ENCODE peak calls at places on chromosomes 12 and 14, in four cellular contexts. L is CD8-positive, alpha-beta T cell; R is spleen; A is H9. Z is an unnamed sample.

GRCh38 chr12:110135012-110135411 is 10.9 kb downstream of the IFT81 start:
- DNase-seq in A (no peak), L (no peak), R (no peak), Z (no peak)

GRCh38 chr12:130686511-130686981 is 29.6 kb downstream of the RIMBP2 start:
- DNase-seq in A (no peak), R (peak), L (no peak), Z (no peak)

GRCh38 chr14:29475641-29476040 is 452.0 kb downstream of the PRKD1 start:
- DNase-seq in L (no peak), R (no peak), A (no peak), Z (no peak)

GRCh38 chr12:42730286-42730685 is 140.7 kb upstream of the PRICKLE1 start:
- DNase-seq in A (no peak), R (no peak), L (no peak), Z (no peak)

GRCh38 chr12:25723286-25723685 is 170.2 kb upstream of the LMNTD1 start:
- DNase-seq in A (no peak), R (no peak), L (no peak), Z (no peak)

GRCh38 chr14:86027990-86028389 is 498.0 kb downstream of the FLRT2 start:
- DNase-seq in A (no peak), R (no peak), L (no peak), Z (no peak)

GRCh38 chr14:56199095-56199975 is 81.1 kb downstream of the PELI2 start:
- DNase-seq in L (no peak), A (no peak), R (no peak), Z (peak)

GRCh38 chr14:99930420-99931274 is 134.6 kb upstream of the EVL start:
- DNase-seq in L (no peak), R (no peak), A (no peak), Z (no peak)

GRCh38 chr12:12326262-12326661 is 23.8 kb downstream of the MANSC1 start:
- DNase-seq in L (no peak), R (peak), A (no peak), Z (no peak)

GRCh38 chr14:54435500-54435981 is 5.6 kb downstream of the CNIH1 start:
- DNase-seq in L (no peak), A (no peak), R (no peak), Z (peak)

GRCh38 chr12:112199136-112199535 is 73.8 kb downstream of the TRAFD1 start:
- DNase-seq in A (no peak), L (no peak), R (no peak), Z (no peak)

GRCh38 chr12:111330800-111331752 is 37.8 kb downstream of the PHETA1 start:
- DNase-seq in L (no peak), R (no peak), A (no peak), Z (peak)

GRCh38 chr12:55780695-55781094 is 36.8 kb downstream of the SARNP start:
- DNase-seq in R (no peak), A (no peak), L (no peak), Z (no peak)

GRCh38 chr12:132132609-132133430 is 11.3 kb downstream of the DDX51 start:
- DNase-seq in L (no peak), R (peak), A (peak), Z (no peak)

GRCh38 chr12:117986705-117987469 is 18.1 kb upstream of the KSR2 start:
- DNase-seq in R (no peak), L (no peak), A (no peak), Z (no peak)

GRCh38 chr12:109020750-109021380 is at the start of gene SVOP:
- DNase-seq in R (peak), L (no peak), A (peak), Z (peak)

GRCh38 chr12:101745481-101745880 is 6.2 kb upstream of the SYCP3 start:
- DNase-seq in R (no peak), L (no peak), A (no peak), Z (no peak)

GRCh38 chr14:24483604-24484252 is 24.3 kb downstream of the CMA1 start:
- DNase-seq in A (no peak), R (no peak), L (no peak), Z (peak)

GRCh38 chr12:85836716-85837100 is 499 bp upstream of the RASSF9 start:
- DNase-seq in A (peak), R (no peak), L (no peak), Z (no peak)

GRCh38 chr14:81400202-81400678 is at the start of gene STON2:
- DNase-seq in L (no peak), R (no peak), A (no peak), Z (peak)

GRCh38 chr12:51388826-51389225 is 2.4 kb downstream of the GALNT6 start:
- DNase-seq in A (no peak), R (no peak), L (no peak), Z (no peak)

GRCh38 chr12:21831671-21832357 is 57.3 kb upstream of the KCNJ8 start:
- DNase-seq in R (no peak), A (no peak), L (no peak), Z (no peak)

GRCh38 chr14:55317907-55318306 is 46.7 kb downstream of the FBXO34 start:
- DNase-seq in A (no peak), R (no peak), L (no peak), Z (peak)

GRCh38 chr12:13152756-13153155 is 43.8 kb upstream of the EMP1 start:
- DNase-seq in A (no peak), L (no peak), R (no peak), Z (no peak)

GRCh38 chr12:3090238-3091029 is 13.3 kb downstream of the TSPAN9 start:
- DNase-seq in A (peak), L (no peak), R (peak), Z (no peak)

GRCh38 chr12:61357496-61357895 is 902.7 kb upstream of the USP15 start:
- DNase-seq in A (no peak), L (no peak), R (no peak), Z (no peak)

GRCh38 chr12:64792128-64792527 is 32.3 kb upstream of the TBC1D30 start:
- DNase-seq in A (no peak), L (no peak), R (no peak), Z (no peak)

GRCh38 chr14:58663494-58664111 is 25.8 kb downstream of the DACT1 start:
- DNase-seq in R (no peak), L (no peak), A (no peak), Z (peak)

GRCh38 chr12:107544947-107545346 is 140.7 kb upstream of the PWP1 start:
- DNase-seq in A (no peak), R (no peak), L (no peak), Z (no peak)

GRCh38 chr12:84924956-84925355 is 12.4 kb upstream of the SLC6A15 start:
- DNase-seq in R (no peak), L (no peak), A (no peak), Z (no peak)

GRCh38 chr14:51488569-51489220 is 163.0 kb upstream of the FRMD6 start:
- DNase-seq in A (no peak), L (no peak), R (no peak), Z (no peak)

DNA sequence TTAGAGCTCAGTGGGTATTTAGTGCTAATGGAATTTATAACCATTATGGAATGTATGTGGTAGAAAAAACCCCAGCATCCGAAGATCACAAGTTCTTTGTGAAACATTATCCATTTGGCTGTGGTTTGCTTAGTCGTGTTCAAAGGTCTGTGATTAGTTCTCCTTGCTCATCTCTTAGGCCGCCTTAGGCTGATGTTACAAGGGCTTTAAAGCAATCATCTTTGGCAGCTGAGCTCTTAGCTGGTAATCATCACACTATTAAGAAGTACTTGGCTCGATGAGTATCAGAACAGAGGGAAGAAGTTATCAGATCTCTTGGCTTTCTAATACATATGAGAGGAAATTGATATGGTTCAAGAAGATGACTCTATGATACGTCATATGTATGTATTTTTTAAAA is 124.1 kb upstream of the E2F7 start:
- DNase-seq in R (no peak), L (no peak), A (no peak), Z (no peak)
- H3K27ac ChIP-seq in R (no peak), L (no peak), A (no peak), Z (no peak)

GRCh38 chr14:61125314-61126082 is 144.5 kb downstream of the SLC38A6 start:
- DNase-seq in R (no peak), L (no peak), A (no peak), Z (no peak)

GRCh38 chr14:61126083-61126962 is 145.3 kb downstream of the SLC38A6 start:
- DNase-seq in R (no peak), L (no peak), A (no peak), Z (no peak)

GRCh38 chr14:61128382-61129167 is 147.5 kb downstream of the SLC38A6 start:
- DNase-seq in R (no peak), A (no peak), L (no peak), Z (no peak)

GRCh38 chr14:61129168-61129745 is 148.2 kb downstream of the SLC38A6 start:
- DNase-seq in A (no peak), R (no peak), L (no peak), Z (no peak)

DNA sequence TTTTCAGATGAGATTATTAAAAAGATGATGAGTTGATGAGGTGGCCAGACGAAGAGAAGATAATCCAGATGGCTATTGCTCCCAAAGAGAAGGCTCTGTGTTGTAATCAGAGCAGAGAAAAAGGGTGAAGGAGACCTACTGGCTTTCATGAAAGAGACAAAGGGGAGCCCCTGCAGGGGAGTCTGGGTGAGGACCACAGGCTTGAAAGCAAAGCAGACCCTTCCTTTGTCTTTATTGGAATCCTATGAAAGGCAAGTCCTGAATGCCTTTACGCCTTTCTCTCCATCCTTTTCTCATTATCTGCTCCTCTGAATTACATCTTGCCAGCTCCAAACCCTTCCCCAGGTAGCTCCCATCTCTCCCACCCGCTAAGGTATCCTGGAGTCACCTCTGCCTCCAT is 146.1 kb downstream of the SLC38A6 start:
- DNase-seq in L (no peak), R (no peak), A (no peak), Z (no peak)
- H3K27ac ChIP-seq in L (no peak), R (no peak), A (no peak), Z (no peak)

GRCh38 chr12:122523846-122524718 is 2.7 kb downstream of the RSRC2 start:
- DNase-seq in L (no peak), A (no peak), R (no peak), Z (no peak)
- H3K27ac ChIP-seq in L (no peak), A (no peak), R (no peak), Z (no peak)

GRCh38 chr12:93758974-93759373 is 81.8 kb downstream of the CRADD start:
- DNase-seq in A (no peak), R (no peak), L (no peak), Z (no peak)
- H3K27ac ChIP-seq in A (no peak), R (no peak), L (no peak), Z (no peak)

GRCh38 chr12:77236066-77236465 is 170.7 kb upstream of the E2F7 start:
- DNase-seq in A (no peak), L (no peak), R (no peak), Z (no peak)

GRCh38 chr12:77228376-77228775 is 163.0 kb upstream of the E2F7 start:
- DNase-seq in L (no peak), A (no peak), R (no peak), Z (no peak)

GRCh38 chr12:77232045-77232444 is 166.7 kb upstream of the E2F7 start:
- DNase-seq in R (no peak), A (no peak), L (no peak), Z (no peak)

GRCh38 chr12:77229640-77230442 is 164.5 kb upstream of the E2F7 start:
- DNase-seq in R (no peak), A (no peak), L (no peak), Z (no peak)

GRCh38 chr12:77231548-77231947 is 166.2 kb upstream of the E2F7 start:
- DNase-seq in L (no peak), R (no peak), A (no peak), Z (peak)
- H3K27ac ChIP-seq in L (no peak), R (no peak), A (no peak), Z (no peak)

DNA sequence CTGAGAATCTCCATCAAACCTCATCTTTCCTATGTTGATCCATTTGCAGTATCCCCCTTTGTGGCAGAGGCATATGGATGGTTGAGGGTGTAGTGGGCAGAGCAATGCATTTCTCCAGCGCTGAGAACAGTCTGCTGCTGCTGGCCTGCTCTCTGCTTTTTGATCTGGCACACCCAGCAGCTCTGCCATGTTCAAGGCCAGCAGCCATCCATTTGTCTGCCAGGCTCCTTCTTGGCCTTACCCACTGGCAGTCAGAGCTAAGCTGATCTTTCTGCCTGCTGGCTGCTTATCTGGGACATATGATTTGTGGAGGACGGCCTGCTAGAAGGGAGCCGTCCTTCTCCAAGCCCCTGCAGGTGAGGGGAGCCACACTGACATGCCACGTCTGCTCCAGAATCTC is 17.0 kb downstream of the NPC2 start:
- DNase-seq in A (no peak), R (no peak), L (no peak), Z (no peak)
- H3K27ac ChIP-seq in A (no peak), R (no peak), L (no peak), Z (no peak)

GRCh38 chr12:46798056-46798455 is 27.7 kb downstream of the SLC38A4 start:
- DNase-seq in R (no peak), A (no peak), L (no peak), Z (no peak)

GRCh38 chr12:46792925-46793324 is 32.9 kb downstream of the SLC38A4 start:
- DNase-seq in L (no peak), A (no peak), R (no peak), Z (no peak)

GRCh38 chr12:46798648-46799047 is 27.1 kb downstream of the SLC38A4 start:
- DNase-seq in A (no peak), L (no peak), R (no peak), Z (no peak)

GRCh38 chr12:46795988-46796387 is 29.8 kb downstream of the SLC38A4 start:
- DNase-seq in R (no peak), A (no peak), L (no peak), Z (no peak)

DNA sequence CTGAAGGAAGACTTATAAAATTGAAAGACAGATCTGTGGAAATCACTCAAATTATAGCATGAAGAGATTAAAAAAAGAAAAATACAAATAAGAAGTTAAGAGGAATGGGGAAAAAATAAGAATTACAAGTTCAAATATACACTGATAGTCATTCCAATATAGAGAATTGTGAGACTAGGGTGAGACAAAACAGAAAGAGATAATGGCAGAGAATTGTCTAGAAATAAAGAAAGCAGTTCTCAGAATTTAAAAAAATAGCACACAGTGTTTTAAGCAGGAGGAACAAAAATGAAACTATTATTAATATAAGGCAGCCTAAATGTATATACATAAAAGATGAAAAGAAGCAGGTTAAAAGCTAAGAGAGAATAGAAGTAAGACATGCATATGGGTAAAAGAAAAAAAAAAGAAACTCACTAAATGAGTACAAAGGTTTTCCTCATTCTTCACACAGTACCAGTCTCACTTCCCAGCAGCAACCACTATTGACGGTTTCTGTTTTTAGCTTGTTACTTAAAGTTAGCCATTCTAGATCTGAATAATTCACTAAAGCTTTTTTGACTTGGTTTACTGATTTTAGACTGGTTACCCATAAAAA is 31.1 kb downstream of the SLC38A4 start:
- DNase-seq in L (no peak), A (no peak), R (no peak), Z (no peak)
- H3K27ac ChIP-seq in L (no peak), A (no peak), R (no peak), Z (no peak)

GRCh38 chr12:47735649-47736048 is 10.4 kb upstream of the ENDOU start:
- DNase-seq in A (no peak), R (peak), L (no peak), Z (no peak)
- H3K27ac ChIP-seq in A (no peak), R (peak), L (no peak), Z (no peak)

GRCh38 chr12:88188180-88188579 is 46.1 kb downstream of the TMTC3 start:
- DNase-seq in A (no peak), L (no peak), R (no peak), Z (peak)
- H3K27ac ChIP-seq in A (no peak), L (no peak), R (no peak), Z (no peak)

DNA sequence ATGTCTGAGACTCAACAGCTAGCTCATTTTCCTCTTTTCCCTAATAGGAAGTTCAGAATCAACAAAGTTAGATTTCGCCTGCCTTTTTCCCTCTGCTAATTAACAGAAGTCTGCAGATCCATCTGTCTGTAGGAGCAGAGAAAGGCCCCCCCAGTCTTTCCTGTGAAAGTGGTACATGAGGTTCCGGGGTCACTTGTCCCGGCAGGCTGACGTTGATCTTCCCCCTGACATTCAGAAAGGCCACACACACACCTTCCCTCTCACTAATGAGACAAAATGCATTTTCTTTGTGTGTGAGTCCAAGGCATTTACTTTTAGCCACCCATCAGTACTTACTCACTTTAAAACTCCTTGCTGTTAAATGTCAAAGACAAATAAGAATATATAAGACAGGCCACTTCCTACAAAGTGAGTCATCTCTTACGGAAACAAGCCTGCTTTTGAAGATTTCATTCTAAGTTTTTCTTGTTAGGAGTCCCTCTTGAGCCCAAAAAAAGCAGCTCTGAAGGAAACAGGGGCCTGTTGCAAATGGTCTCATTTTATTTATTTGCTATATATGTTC is 138.7 kb downstream of the TTC7B start:
- DNase-seq in L (no peak), R (no peak), A (no peak), Z (no peak)
- H3K27ac ChIP-seq in L (peak), R (no peak), A (no peak), Z (peak)